ENCODE peak calls at places on chromosomes 4 and X, in six cellular contexts. Z is AG20443; F is left kidney; S is head of caudate nucleus; V is activated T-cell treated with anti-CD3 and anti-CD28 coated beads, Interleukin-2, amount 50 U/mL, for 72 hours; I is Right ventricle myocardium superior. W is an unnamed sample.

GRCh38 chrX:135595543-135595942 is 75.1 kb downstream of the INTS6L start:
- DNase-seq in I (no peak), V (no peak), Z (no peak), F (no peak), S (no peak), W (no peak)

GRCh38 chr4:173243917-173244658 is 75.5 kb downstream of the GALNT7 start:
- DNase-seq in I (no peak), Z (no peak), S (no peak), V (no peak), F (no peak), W (no peak)

GRCh38 chrX:19882066-19882775 is 5.2 kb downstream of the SH3KBP1 start:
- DNase-seq in I (no peak), Z (peak; percentile 8), F (peak; percentile 15), S (no peak), V (no peak), W (no peak)

GRCh38 chrX:26597981-26598380 is 382.0 kb downstream of the MAGEB5 start:
- DNase-seq in I (no peak), V (no peak), Z (no peak), F (no peak), S (no peak), W (no peak)

GRCh38 chrX:17747692-17748091 is 10.4 kb downstream of the SCML1 start:
- DNase-seq in V (no peak), F (no peak), S (no peak), I (no peak), Z (no peak), W (no peak)

GRCh38 chr4:14908635-14909034 is 93.6 kb upstream of the CPEB2 start:
- DNase-seq in F (no peak), S (no peak), I (no peak), V (no peak), Z (no peak), W (no peak)

GRCh38 chr4:88599298-88599697 is 7.0 kb downstream of the HERC3 start:
- DNase-seq in F (no peak), I (no peak), S (no peak), Z (peak; percentile 24), V (no peak), W (no peak)

GRCh38 chr4:69064391-69064790 is 31.9 kb upstream of the UGT2B7 start:
- DNase-seq in Z (no peak), F (no peak), S (no peak), I (no peak), V (no peak), W (no peak)

GRCh38 chr4:20520901-20521300 is 179.4 kb upstream of the PACRGL start:
- DNase-seq in I (no peak), V (no peak), S (no peak), Z (peak; percentile 52), F (no peak), W (peak; percentile 32)

GRCh38 chr4:38237139-38237538 is 276.9 kb downstream of the PTTG2 start:
- DNase-seq in S (no peak), V (no peak), I (no peak), F (no peak), Z (peak; percentile 75), W (peak; percentile 10)

GRCh38 chr4:76012388-76012801 is 5.1 kb upstream of the CXCL9 start:
- DNase-seq in Z (no peak), S (no peak), V (no peak), F (no peak), I (no peak), W (peak; percentile 63)

GRCh38 chr4:120005527-120005926 is 61.1 kb downstream of the MAD2L1 start:
- DNase-seq in V (no peak), I (no peak), S (no peak), Z (no peak), F (no peak), W (no peak)

GRCh38 chr4:54509057-54509456 is 148.7 kb upstream of the KIT start:
- DNase-seq in I (no peak), Z (no peak), F (no peak), S (no peak), V (no peak), W (no peak)

GRCh38 chrX:40174594-40175415 is 77.0 kb upstream of the BCOR start:
- DNase-seq in V (peak; percentile 57), I (peak; percentile 67), Z (peak; percentile 49), F (peak; percentile 83), S (peak; percentile 17), W (no peak)

GRCh38 chr4:39046243-39046642 is 14.0 kb upstream of the TMEM156 start:
- DNase-seq in S (no peak), I (no peak), Z (no peak), F (no peak), V (no peak), W (no peak)

GRCh38 chr4:100168521-100168920 is 21.7 kb downstream of the DDIT4L start:
- DNase-seq in S (no peak), Z (peak; percentile 67), I (no peak), V (no peak), F (no peak), W (no peak)

GRCh38 chr4:156824451-156825060 is 147.0 kb downstream of the PDGFC start:
- DNase-seq in V (no peak), Z (no peak), I (no peak), S (no peak), F (no peak), W (no peak)

GRCh38 chr4:130238121-130238520 is 1142.2 kb downstream of the C4orf33 start:
- DNase-seq in Z (no peak), F (no peak), V (no peak), I (no peak), S (no peak), W (no peak)

GRCh38 chr4:3440979-3441500 is 728 bp upstream of the HGFAC start:
- DNase-seq in I (peak; percentile 36), S (no peak), F (no peak), V (no peak), Z (peak; percentile 80), W (no peak)

GRCh38 chrX:8851487-8851886 is 50.3 kb upstream of the FAM9A start:
- DNase-seq in I (no peak), S (no peak), V (no peak), Z (no peak), F (no peak), W (no peak)

GRCh38 chr4:40280586-40280985 is 54.5 kb upstream of the CHRNA9 start:
- DNase-seq in S (no peak), F (no peak), V (peak; percentile 34), I (no peak), Z (no peak), W (no peak)

GRCh38 chrX:28757290-28757689 is 170.0 kb downstream of the IL1RAPL1 start:
- DNase-seq in I (no peak), S (no peak), F (no peak), V (no peak), Z (no peak), W (no peak)

GRCh38 chr4:630661-631060 is 5.3 kb downstream of the PDE6B start:
- DNase-seq in Z (no peak), V (no peak), S (no peak), I (peak; percentile 22), F (no peak), W (no peak)

GRCh38 chr4:98125585-98125984 is 17.7 kb downstream of the STPG2 start:
- DNase-seq in V (no peak), Z (no peak), S (no peak), F (no peak), I (no peak), W (no peak)

GRCh38 chr4:147864591-147864990 is 132.7 kb downstream of the ARHGAP10 start:
- DNase-seq in Z (no peak), F (no peak), S (no peak), V (no peak), I (no peak), W (no peak)

GRCh38 chr4:151052785-151053184 is 37.7 kb upstream of the LRBA start:
- DNase-seq in V (no peak), F (no peak), I (no peak), S (no peak), Z (no peak), W (no peak)

GRCh38 chr4:83810428-83810827 is 274.5 kb downstream of the GPAT3 start:
- DNase-seq in S (no peak), V (no peak), I (no peak), F (no peak), Z (no peak), W (no peak)

GRCh38 chr4:181821039-181822004 is 421.9 kb upstream of the TENM3 start:
- DNase-seq in Z (peak; percentile 24), V (no peak), I (no peak), F (peak; percentile 25), S (no peak), W (no peak)

GRCh38 chrX:84865113-84865512 is 138.6 kb upstream of the APOOL start:
- DNase-seq in V (no peak), I (no peak), Z (no peak), S (no peak), F (no peak), W (no peak)

W was measured in AG04450.